ENCODE peak calls at places on chromosomes 12 and 14, in six cellular contexts. One of them, this sample, is unnamed.

GRCh38 chr14:92964124-92965109 is 41.5 kb downstream of the CHGA start:
- DNase-seq in lung: no peak
- DNase-seq in mammary epithelial cell: no peak
- DNase-seq in IMR-90: no peak
- DNase-seq in fibroblast of lung: no peak
- DNase-seq in right atrium auricular region: no peak
- DNase-seq in this sample: no peak

GRCh38 chr12:4134833-4135597 is 138.5 kb upstream of the CCND2 start:
- DNase-seq in lung: no peak
- DNase-seq in mammary epithelial cell: no peak
- DNase-seq in IMR-90: no peak
- DNase-seq in fibroblast of lung: no peak
- DNase-seq in right atrium auricular region: no peak
- DNase-seq in this sample: no peak

GRCh38 chr12:115191342-115191741 is 507.4 kb upstream of the TBX3 start:
- DNase-seq in lung: no peak
- DNase-seq in mammary epithelial cell: no peak
- DNase-seq in IMR-90: no peak
- DNase-seq in fibroblast of lung: no peak
- DNase-seq in right atrium auricular region: no peak
- DNase-seq in this sample: no peak

GRCh38 chr12:65522956-65523857 is 244.7 kb downstream of the MSRB3 start:
- DNase-seq in lung: no peak
- DNase-seq in mammary epithelial cell: no peak
- DNase-seq in IMR-90: peak
- DNase-seq in fibroblast of lung: peak
- DNase-seq in right atrium auricular region: no peak
- DNase-seq in this sample: no peak

GRCh38 chr14:99541677-99542470 is 60.7 kb downstream of the CCNK start:
- DNase-seq in lung: no peak
- DNase-seq in mammary epithelial cell: no peak
- DNase-seq in IMR-90: no peak
- DNase-seq in fibroblast of lung: no peak
- DNase-seq in right atrium auricular region: no peak
- DNase-seq in this sample: no peak

GRCh38 chr12:26845984-26846383 is 13.0 kb upstream of the ITPR2 start:
- DNase-seq in lung: peak
- DNase-seq in mammary epithelial cell: no peak
- DNase-seq in IMR-90: peak
- DNase-seq in fibroblast of lung: peak
- DNase-seq in right atrium auricular region: peak
- DNase-seq in this sample: no peak

GRCh38 chr14:75487155-75487671 is 35.1 kb upstream of the BATF start:
- DNase-seq in lung: peak
- DNase-seq in mammary epithelial cell: peak
- DNase-seq in IMR-90: no peak
- DNase-seq in fibroblast of lung: no peak
- DNase-seq in right atrium auricular region: no peak
- DNase-seq in this sample: peak

GRCh38 chr12:23253191-23253590 is 628.2 kb downstream of the ETNK1 start:
- DNase-seq in lung: no peak
- DNase-seq in mammary epithelial cell: no peak
- DNase-seq in IMR-90: no peak
- DNase-seq in fibroblast of lung: peak
- DNase-seq in right atrium auricular region: no peak
- DNase-seq in this sample: no peak

DNA sequence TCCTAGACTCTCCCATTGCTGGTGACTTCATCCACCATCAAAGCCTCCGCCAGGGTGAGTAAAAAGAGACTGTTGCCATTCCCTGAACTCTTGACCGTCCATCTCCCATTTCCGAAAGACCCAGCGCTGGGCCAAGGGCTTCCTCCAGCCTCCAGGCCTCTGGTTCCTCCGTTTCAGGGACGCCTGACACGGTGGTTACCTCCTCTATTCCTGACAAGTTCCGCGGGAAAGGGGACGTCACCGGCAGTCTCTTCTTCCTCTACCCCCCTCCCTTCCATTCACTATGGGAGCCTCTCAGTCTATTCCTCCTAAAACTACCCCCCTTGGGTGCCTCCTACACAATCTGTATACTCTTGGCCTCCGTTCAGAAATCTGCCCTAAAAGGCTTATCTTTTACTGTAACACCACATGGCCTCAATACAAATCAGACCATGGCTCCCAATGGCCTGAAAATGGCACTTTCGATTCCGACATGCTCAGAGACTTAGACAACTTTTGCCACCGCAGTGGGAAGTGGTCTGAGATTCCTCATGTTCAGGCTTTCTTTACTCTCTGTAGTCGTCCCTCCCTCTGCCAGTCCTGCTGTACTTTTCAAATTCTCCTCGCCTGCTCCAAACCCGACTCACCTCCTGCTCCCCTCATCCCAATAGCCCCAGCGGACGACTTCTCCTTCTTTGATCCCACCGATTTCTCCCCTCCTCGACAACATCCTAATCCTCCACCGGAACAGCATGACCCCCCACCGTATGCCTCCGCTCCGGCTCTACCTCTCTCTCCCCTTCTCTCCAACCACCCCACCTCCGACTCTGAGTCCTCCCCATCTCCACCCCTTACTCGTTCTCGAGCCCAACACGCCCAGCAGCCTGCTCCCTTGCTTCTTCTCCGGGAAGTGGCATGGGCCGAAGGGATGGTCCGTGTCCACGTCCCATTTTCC is 70.4 kb downstream of the MOK start:
- DNase-seq in lung: no peak
- DNase-seq in mammary epithelial cell: no peak
- DNase-seq in IMR-90: no peak
- DNase-seq in fibroblast of lung: peak
- DNase-seq in right atrium auricular region: no peak
- DNase-seq in this sample: no peak
- H3K27ac ChIP-seq in lung: no peak
- H3K27ac ChIP-seq in mammary epithelial cell: no peak
- H3K27ac ChIP-seq in IMR-90: peak
- H3K27ac ChIP-seq in fibroblast of lung: no peak
- H3K27ac ChIP-seq in right atrium auricular region: peak
- H3K27ac ChIP-seq in this sample: no peak

GRCh38 chr12:127899981-127900380 is 367.0 kb upstream of the TMEM132C start:
- DNase-seq in lung: no peak
- DNase-seq in mammary epithelial cell: no peak
- DNase-seq in IMR-90: no peak
- DNase-seq in fibroblast of lung: no peak
- DNase-seq in right atrium auricular region: no peak
- DNase-seq in this sample: no peak

GRCh38 chr12:127888948-127889347 is 378.0 kb upstream of the TMEM132C start:
- DNase-seq in lung: no peak
- DNase-seq in mammary epithelial cell: no peak
- DNase-seq in IMR-90: no peak
- DNase-seq in fibroblast of lung: peak
- DNase-seq in right atrium auricular region: no peak
- DNase-seq in this sample: no peak

GRCh38 chr12:127898616-127899015 is 368.4 kb upstream of the TMEM132C start:
- DNase-seq in lung: no peak
- DNase-seq in mammary epithelial cell: no peak
- DNase-seq in IMR-90: no peak
- DNase-seq in fibroblast of lung: no peak
- DNase-seq in right atrium auricular region: no peak
- DNase-seq in this sample: no peak

DNA sequence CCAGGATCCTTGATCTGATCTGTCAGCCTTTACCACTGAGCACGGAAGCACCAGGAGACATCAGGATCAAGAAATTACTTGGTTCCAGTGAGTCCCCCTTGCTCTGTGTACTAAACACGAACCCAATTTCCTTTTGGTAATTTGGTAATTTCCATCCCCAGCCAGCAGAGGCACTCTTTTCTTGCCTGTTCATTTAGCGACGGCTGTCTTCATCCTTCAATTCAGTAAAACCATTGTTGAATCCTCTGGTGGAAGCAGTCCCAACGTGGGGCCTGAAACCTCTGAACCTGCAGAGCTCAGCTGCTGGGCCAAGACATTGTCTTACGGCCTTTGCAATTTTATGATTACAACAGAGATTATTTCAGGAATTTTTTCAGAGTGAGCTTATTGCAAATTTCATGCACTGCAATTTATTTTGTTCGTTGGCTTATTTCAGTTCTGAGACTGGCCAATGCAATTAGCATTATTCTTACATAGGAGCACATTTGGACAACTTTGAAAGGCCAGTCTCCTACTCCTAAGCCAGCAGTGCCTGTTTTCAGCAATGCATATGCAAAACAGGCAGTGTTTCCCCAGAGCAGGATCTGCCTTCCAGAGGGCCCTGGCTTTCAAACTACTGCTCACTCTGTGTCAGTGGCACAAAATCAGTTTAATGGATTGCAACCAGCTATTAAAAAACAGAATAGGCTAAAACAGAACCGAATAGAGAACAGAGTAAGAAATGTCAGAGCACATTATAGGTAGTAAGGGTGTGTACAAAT is 372.9 kb upstream of the TMEM132C start:
- DNase-seq in lung: no peak
- DNase-seq in mammary epithelial cell: no peak
- DNase-seq in IMR-90: no peak
- DNase-seq in fibroblast of lung: no peak
- DNase-seq in right atrium auricular region: no peak
- DNase-seq in this sample: no peak
- TF ChIP-seq CTCF in lung: no peak
- TF ChIP-seq CTCF in mammary epithelial cell: no peak
- TF ChIP-seq CTCF in IMR-90: no peak
- TF ChIP-seq CTCF in fibroblast of lung: no peak
- TF ChIP-seq CTCF in right atrium auricular region: peak
- TF ChIP-seq CTCF in this sample: no peak

DNA sequence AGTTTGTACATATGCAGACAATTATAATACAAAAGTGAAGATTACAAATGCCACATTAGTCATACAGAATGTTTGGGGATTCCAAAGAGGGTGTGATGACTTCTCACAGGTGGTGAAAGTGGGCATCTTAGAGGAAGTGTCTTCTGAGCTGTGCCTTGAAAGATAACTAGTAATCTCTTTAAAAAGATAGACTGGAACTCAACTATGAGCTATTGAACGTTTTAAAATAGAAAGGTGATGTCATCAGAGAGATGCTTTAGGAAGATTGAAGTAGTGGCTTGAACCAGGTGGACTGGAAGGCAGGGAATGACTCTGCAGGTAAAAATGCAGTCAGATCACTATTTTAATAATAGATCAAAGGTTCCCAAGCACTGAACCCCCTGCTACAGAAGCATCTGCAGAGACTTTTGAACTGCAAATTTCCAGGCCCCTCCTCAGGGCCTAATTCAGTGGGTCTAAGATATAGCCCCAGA is 50.3 kb downstream of the SYT1 start:
- DNase-seq in lung: no peak
- DNase-seq in mammary epithelial cell: peak
- DNase-seq in IMR-90: no peak
- DNase-seq in fibroblast of lung: peak
- DNase-seq in right atrium auricular region: no peak
- DNase-seq in this sample: no peak
- H3K4me3 ChIP-seq in lung: no peak
- H3K4me3 ChIP-seq in mammary epithelial cell: no peak
- H3K4me3 ChIP-seq in IMR-90: no peak
- H3K4me3 ChIP-seq in fibroblast of lung: no peak
- H3K4me3 ChIP-seq in right atrium auricular region: no peak
- H3K4me3 ChIP-seq in this sample: no peak

GRCh38 chr12:53984901-53985357 is at the start of gene HOXC10:
- DNase-seq in lung: peak
- DNase-seq in mammary epithelial cell: peak
- DNase-seq in IMR-90: peak
- DNase-seq in fibroblast of lung: peak
- DNase-seq in right atrium auricular region: peak
- DNase-seq in this sample: no peak

GRCh38 chr12:53985358-53985899 is 483 bp downstream of the HOXC10 start:
- DNase-seq in lung: no peak
- DNase-seq in mammary epithelial cell: no peak
- DNase-seq in IMR-90: no peak
- DNase-seq in fibroblast of lung: no peak
- DNase-seq in right atrium auricular region: no peak
- DNase-seq in this sample: no peak

GRCh38 chr12:53985900-53986685 is 1.1 kb downstream of the HOXC10 start:
- DNase-seq in lung: no peak
- DNase-seq in mammary epithelial cell: no peak
- DNase-seq in IMR-90: no peak
- DNase-seq in fibroblast of lung: no peak
- DNase-seq in right atrium auricular region: no peak
- DNase-seq in this sample: no peak

GRCh38 chr12:53987748-53988147 is 2.8 kb downstream of the HOXC10 start:
- DNase-seq in lung: no peak
- DNase-seq in mammary epithelial cell: no peak
- DNase-seq in IMR-90: no peak
- DNase-seq in fibroblast of lung: no peak
- DNase-seq in right atrium auricular region: no peak
- DNase-seq in this sample: no peak

GRCh38 chr12:53986686-53987180 is 1.8 kb downstream of the HOXC10 start:
- DNase-seq in lung: no peak
- DNase-seq in mammary epithelial cell: no peak
- DNase-seq in IMR-90: no peak
- DNase-seq in fibroblast of lung: no peak
- DNase-seq in right atrium auricular region: no peak
- DNase-seq in this sample: no peak
- H3K27ac ChIP-seq in lung: no peak
- H3K27ac ChIP-seq in mammary epithelial cell: no peak
- H3K27ac ChIP-seq in IMR-90: no peak
- H3K27ac ChIP-seq in fibroblast of lung: no peak
- H3K27ac ChIP-seq in right atrium auricular region: no peak
- H3K27ac ChIP-seq in this sample: no peak

DNA sequence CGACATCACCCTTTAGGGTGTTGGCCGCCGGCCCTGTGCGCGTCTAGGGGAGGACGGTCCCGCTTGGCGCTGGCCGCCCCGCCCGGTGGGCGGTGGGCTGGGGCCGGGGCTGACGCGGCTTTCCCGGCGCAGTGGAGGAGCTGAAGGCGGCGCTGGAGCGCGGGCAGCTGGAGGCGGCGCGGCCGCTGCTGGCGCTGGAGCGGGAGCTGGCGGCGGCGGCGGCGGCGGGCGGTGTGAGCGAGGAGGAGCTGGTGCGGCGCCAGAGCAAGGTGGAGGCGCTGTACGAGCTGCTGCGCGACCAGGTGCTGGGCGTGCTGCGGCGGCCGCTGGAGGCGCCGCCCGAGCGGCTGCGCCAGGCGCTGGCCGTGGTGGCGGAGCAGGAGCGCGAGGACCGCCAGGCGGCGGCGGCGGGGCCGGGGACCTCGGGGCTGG is 3.6 kb downstream of the TNFAIP2 start:
- DNase-seq in lung: peak
- DNase-seq in mammary epithelial cell: peak
- DNase-seq in IMR-90: no peak
- DNase-seq in fibroblast of lung: peak
- DNase-seq in right atrium auricular region: no peak
- DNase-seq in this sample: no peak
- TF ChIP-seq CTCF in lung: no peak
- TF ChIP-seq CTCF in mammary epithelial cell: peak
- TF ChIP-seq CTCF in IMR-90: peak
- TF ChIP-seq CTCF in fibroblast of lung: peak
- TF ChIP-seq CTCF in right atrium auricular region: peak
- TF ChIP-seq CTCF in this sample: no peak

GRCh38 chr12:54216580-54217308 is 28.0 kb upstream of the SMUG1 start:
- DNase-seq in lung: peak
- DNase-seq in mammary epithelial cell: peak
- DNase-seq in IMR-90: peak
- DNase-seq in fibroblast of lung: peak
- DNase-seq in right atrium auricular region: peak
- DNase-seq in this sample: no peak
- H3K4me3 ChIP-seq in lung: no peak
- H3K4me3 ChIP-seq in mammary epithelial cell: peak
- H3K4me3 ChIP-seq in IMR-90: peak
- H3K4me3 ChIP-seq in fibroblast of lung: peak
- H3K4me3 ChIP-seq in right atrium auricular region: peak
- H3K4me3 ChIP-seq in this sample: peak

This sample was measured in coronary artery.